ENCODE peak calls at places on chromosome 7, in ten cellular contexts. One of them, this sample, is unnamed.

GRCh38 chr7:33336820-33337219 is 207.5 kb downstream of the BBS9 start:
- DNase-seq in spleen: no peak
- DNase-seq in heart left ventricle: no peak
- DNase-seq in body of pancreas: no peak
- DNase-seq in stomach: no peak
- DNase-seq in ovary: no peak
- DNase-seq in A549: no peak
- DNase-seq in transverse colon: no peak
- DNase-seq in adrenal gland: no peak
- DNase-seq in H54: no peak
- DNase-seq in this sample: no peak

GRCh38 chr7:139515266-139515665 is 8.2 kb upstream of the CLEC2L start:
- DNase-seq in H54: no peak
- DNase-seq in A549: no peak
- DNase-seq in body of pancreas: no peak
- DNase-seq in stomach: no peak
- DNase-seq in ovary: no peak
- DNase-seq in heart left ventricle: no peak
- DNase-seq in transverse colon: no peak
- DNase-seq in spleen: no peak
- DNase-seq in adrenal gland: no peak
- DNase-seq in this sample: no peak

GRCh38 chr7:140200102-140200989 is 23.6 kb upstream of the KDM7A start:
- DNase-seq in heart left ventricle: peak; percentile 33
- DNase-seq in A549: peak; percentile 86
- DNase-seq in stomach: peak; percentile 77
- DNase-seq in spleen: no peak
- DNase-seq in H54: no peak
- DNase-seq in ovary: no peak
- DNase-seq in transverse colon: peak; percentile 57
- DNase-seq in adrenal gland: no peak
- DNase-seq in body of pancreas: peak; percentile 33
- DNase-seq in this sample: no peak

GRCh38 chr7:139669106-139670061 is 108.4 kb downstream of the HIPK2 start:
- DNase-seq in A549: no peak
- DNase-seq in heart left ventricle: no peak
- DNase-seq in spleen: no peak
- DNase-seq in adrenal gland: no peak
- DNase-seq in H54: no peak
- DNase-seq in stomach: no peak
- DNase-seq in transverse colon: no peak
- DNase-seq in ovary: no peak
- DNase-seq in body of pancreas: no peak
- DNase-seq in this sample: no peak

GRCh38 chr7:101410743-101411476 is 48.2 kb downstream of the COL26A1 start:
- DNase-seq in spleen: no peak
- DNase-seq in adrenal gland: peak; percentile 36
- DNase-seq in ovary: no peak
- DNase-seq in transverse colon: peak; percentile 19
- DNase-seq in body of pancreas: peak; percentile 41
- DNase-seq in heart left ventricle: no peak
- DNase-seq in stomach: peak; percentile 41
- DNase-seq in H54: no peak
- DNase-seq in A549: peak; percentile 61
- DNase-seq in this sample: peak; percentile 40

GRCh38 chr7:91776166-91776565 is 104.3 kb downstream of the MTERF1 start:
- DNase-seq in stomach: no peak
- DNase-seq in A549: no peak
- DNase-seq in transverse colon: no peak
- DNase-seq in H54: no peak
- DNase-seq in spleen: no peak
- DNase-seq in heart left ventricle: no peak
- DNase-seq in body of pancreas: no peak
- DNase-seq in adrenal gland: no peak
- DNase-seq in ovary: no peak
- DNase-seq in this sample: no peak

GRCh38 chr7:75951506-75951905 is 36.6 kb downstream of the POR start:
- DNase-seq in H54: no peak
- DNase-seq in stomach: no peak
- DNase-seq in ovary: no peak
- DNase-seq in A549: no peak
- DNase-seq in body of pancreas: no peak
- DNase-seq in transverse colon: no peak
- DNase-seq in heart left ventricle: peak; percentile 57
- DNase-seq in adrenal gland: no peak
- DNase-seq in spleen: peak; percentile 83
- DNase-seq in this sample: no peak

GRCh38 chr7:150379590-150380379 is 655 bp downstream of the ZNF775 start:
- DNase-seq in body of pancreas: no peak
- DNase-seq in transverse colon: no peak
- DNase-seq in A549: peak; percentile 48
- DNase-seq in ovary: peak; percentile 56
- DNase-seq in adrenal gland: no peak
- DNase-seq in heart left ventricle: no peak
- DNase-seq in H54: peak; percentile 48
- DNase-seq in spleen: no peak
- DNase-seq in stomach: no peak
- DNase-seq in this sample: peak; percentile 59

GRCh38 chr7:69599211-69599878 is 1.1 kb downstream of the AUTS2 start:
- DNase-seq in transverse colon: no peak
- DNase-seq in stomach: no peak
- DNase-seq in A549: peak; percentile 20
- DNase-seq in ovary: peak; percentile 56
- DNase-seq in adrenal gland: peak; percentile 36
- DNase-seq in spleen: peak; percentile 79
- DNase-seq in body of pancreas: no peak
- DNase-seq in H54: peak; percentile 50
- DNase-seq in heart left ventricle: peak; percentile 26
- DNase-seq in this sample: no peak

GRCh38 chr7:4266270-4267040 is 415.6 kb upstream of the FOXK1 start:
- DNase-seq in heart left ventricle: no peak
- DNase-seq in adrenal gland: no peak
- DNase-seq in spleen: peak; percentile 58
- DNase-seq in transverse colon: no peak
- DNase-seq in H54: no peak
- DNase-seq in stomach: no peak
- DNase-seq in body of pancreas: no peak
- DNase-seq in A549: no peak
- DNase-seq in ovary: no peak
- DNase-seq in this sample: no peak

GRCh38 chr7:92072708-92073107 is 61.6 kb downstream of the CYP51A1 start:
- DNase-seq in A549: no peak
- DNase-seq in body of pancreas: no peak
- DNase-seq in adrenal gland: no peak
- DNase-seq in H54: no peak
- DNase-seq in stomach: no peak
- DNase-seq in heart left ventricle: no peak
- DNase-seq in spleen: no peak
- DNase-seq in transverse colon: no peak
- DNase-seq in ovary: no peak
- DNase-seq in this sample: no peak

GRCh38 chr7:121433775-121434174 is 37.7 kb upstream of the FAM3C start:
- DNase-seq in adrenal gland: no peak
- DNase-seq in heart left ventricle: no peak
- DNase-seq in spleen: no peak
- DNase-seq in A549: no peak
- DNase-seq in ovary: no peak
- DNase-seq in stomach: no peak
- DNase-seq in transverse colon: no peak
- DNase-seq in body of pancreas: no peak
- DNase-seq in H54: no peak
- DNase-seq in this sample: no peak

GRCh38 chr7:66740302-66740979 is at the start of gene RABGEF1:
- DNase-seq in body of pancreas: peak; percentile 97
- DNase-seq in spleen: peak; percentile 99
- DNase-seq in A549: peak; percentile 94
- DNase-seq in heart left ventricle: peak; percentile 99
- DNase-seq in stomach: peak; percentile 99
- DNase-seq in transverse colon: peak; percentile 99
- DNase-seq in H54: peak; percentile 89
- DNase-seq in ovary: peak; percentile 99
- DNase-seq in adrenal gland: peak; percentile 98
- DNase-seq in this sample: peak; percentile 99
- TF ChIP-seq POLR2A in body of pancreas: peak; percentile 95
- TF ChIP-seq POLR2A in spleen: peak; percentile 43
- TF ChIP-seq POLR2A in A549: peak; percentile 73
- TF ChIP-seq POLR2A in heart left ventricle: peak; percentile 41
- TF ChIP-seq POLR2A in stomach: peak; percentile 94
- TF ChIP-seq POLR2A in transverse colon: peak; percentile 97
- TF ChIP-seq POLR2A in H54: peak; percentile 88
- TF ChIP-seq POLR2A in ovary: peak; percentile 95
- TF ChIP-seq POLR2A in adrenal gland: peak; percentile 98
- TF ChIP-seq POLR2A in this sample: peak; percentile 92

DNA sequence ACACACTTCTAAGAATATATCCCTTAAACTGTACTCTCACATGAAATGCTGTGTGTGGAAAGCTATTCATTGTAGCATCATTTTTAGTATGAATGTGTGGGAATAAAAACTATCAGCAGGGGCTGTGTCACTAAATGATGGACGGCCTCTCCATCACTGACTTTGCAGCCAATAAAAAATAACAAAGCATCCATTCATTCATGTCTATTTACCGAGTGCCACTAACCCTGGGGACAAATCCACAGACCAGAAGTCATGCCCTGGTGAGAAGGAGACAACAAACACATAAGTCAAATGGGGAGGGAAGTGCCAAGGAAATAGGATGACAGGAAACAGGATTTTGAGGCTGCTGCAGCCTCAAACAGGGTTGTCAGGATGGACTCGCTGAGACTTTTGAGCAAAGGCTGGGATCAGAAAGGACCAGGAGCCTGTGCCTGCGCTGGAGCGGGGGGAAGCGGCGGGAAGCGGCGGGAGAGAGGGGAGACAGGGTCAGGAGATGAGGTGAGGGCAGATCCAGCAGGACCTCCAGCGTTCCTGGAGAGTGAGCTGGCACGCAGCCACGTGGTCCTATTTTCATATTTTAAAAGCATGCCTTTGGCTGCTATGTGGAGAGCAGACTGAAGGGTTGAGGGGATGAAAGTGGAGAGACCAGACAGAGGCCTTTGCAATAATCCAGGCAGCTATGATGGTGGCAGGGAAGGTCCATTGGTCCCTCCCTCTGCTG is 2.2 kb upstream of the NOM1 start:
- DNase-seq in body of pancreas: no peak
- DNase-seq in stomach: no peak
- DNase-seq in transverse colon: no peak
- DNase-seq in adrenal gland: no peak
- DNase-seq in A549: no peak
- DNase-seq in spleen: no peak
- DNase-seq in H54: no peak
- DNase-seq in ovary: no peak
- DNase-seq in heart left ventricle: no peak
- DNase-seq in this sample: no peak
- TF ChIP-seq POLR2A in body of pancreas: no peak
- TF ChIP-seq POLR2A in stomach: no peak
- TF ChIP-seq POLR2A in transverse colon: no peak
- TF ChIP-seq POLR2A in adrenal gland: no peak
- TF ChIP-seq POLR2A in A549: no peak
- TF ChIP-seq POLR2A in spleen: no peak
- TF ChIP-seq POLR2A in H54: no peak
- TF ChIP-seq POLR2A in ovary: no peak
- TF ChIP-seq POLR2A in heart left ventricle: no peak
- TF ChIP-seq POLR2A in this sample: no peak

GRCh38 chr7:116561697-116562483 is 37.1 kb downstream of the CAV1 start:
- DNase-seq in adrenal gland: no peak
- DNase-seq in H54: no peak
- DNase-seq in body of pancreas: no peak
- DNase-seq in A549: no peak
- DNase-seq in transverse colon: no peak
- DNase-seq in heart left ventricle: no peak
- DNase-seq in stomach: no peak
- DNase-seq in spleen: no peak
- DNase-seq in ovary: no peak
- DNase-seq in this sample: no peak
- TF ChIP-seq POLR2A in adrenal gland: no peak
- TF ChIP-seq POLR2A in H54: no peak
- TF ChIP-seq POLR2A in body of pancreas: no peak
- TF ChIP-seq POLR2A in A549: no peak
- TF ChIP-seq POLR2A in transverse colon: no peak
- TF ChIP-seq POLR2A in heart left ventricle: no peak
- TF ChIP-seq POLR2A in stomach: no peak
- TF ChIP-seq POLR2A in spleen: no peak
- TF ChIP-seq POLR2A in ovary: no peak
- TF ChIP-seq POLR2A in this sample: no peak

GRCh38 chr7:74289660-74290589 is 718 bp downstream of the CLIP2 start:
- DNase-seq in body of pancreas: peak; percentile 57
- DNase-seq in transverse colon: peak; percentile 66
- DNase-seq in spleen: peak; percentile 88
- DNase-seq in adrenal gland: no peak
- DNase-seq in stomach: peak; percentile 50
- DNase-seq in H54: peak; percentile 71
- DNase-seq in heart left ventricle: peak; percentile 52
- DNase-seq in ovary: peak; percentile 64
- DNase-seq in A549: no peak
- DNase-seq in this sample: peak; percentile 28

GRCh38 chr7:74290590-74290950 is 1.4 kb downstream of the CLIP2 start:
- DNase-seq in transverse colon: peak; percentile 38
- DNase-seq in stomach: no peak
- DNase-seq in ovary: no peak
- DNase-seq in adrenal gland: no peak
- DNase-seq in heart left ventricle: no peak
- DNase-seq in H54: no peak
- DNase-seq in body of pancreas: no peak
- DNase-seq in A549: no peak
- DNase-seq in spleen: no peak
- DNase-seq in this sample: no peak

GRCh38 chr7:74287303-74288033 is 1.7 kb upstream of the CLIP2 start:
- DNase-seq in H54: no peak
- DNase-seq in ovary: no peak
- DNase-seq in stomach: no peak
- DNase-seq in heart left ventricle: no peak
- DNase-seq in adrenal gland: no peak
- DNase-seq in spleen: no peak
- DNase-seq in body of pancreas: no peak
- DNase-seq in A549: no peak
- DNase-seq in transverse colon: peak; percentile 77
- DNase-seq in this sample: no peak

GRCh38 chr7:74288034-74288881 is 949 bp upstream of the CLIP2 start:
- DNase-seq in stomach: no peak
- DNase-seq in H54: no peak
- DNase-seq in adrenal gland: no peak
- DNase-seq in ovary: no peak
- DNase-seq in body of pancreas: no peak
- DNase-seq in heart left ventricle: no peak
- DNase-seq in transverse colon: no peak
- DNase-seq in A549: no peak
- DNase-seq in spleen: no peak
- DNase-seq in this sample: peak; percentile 60

DNA sequence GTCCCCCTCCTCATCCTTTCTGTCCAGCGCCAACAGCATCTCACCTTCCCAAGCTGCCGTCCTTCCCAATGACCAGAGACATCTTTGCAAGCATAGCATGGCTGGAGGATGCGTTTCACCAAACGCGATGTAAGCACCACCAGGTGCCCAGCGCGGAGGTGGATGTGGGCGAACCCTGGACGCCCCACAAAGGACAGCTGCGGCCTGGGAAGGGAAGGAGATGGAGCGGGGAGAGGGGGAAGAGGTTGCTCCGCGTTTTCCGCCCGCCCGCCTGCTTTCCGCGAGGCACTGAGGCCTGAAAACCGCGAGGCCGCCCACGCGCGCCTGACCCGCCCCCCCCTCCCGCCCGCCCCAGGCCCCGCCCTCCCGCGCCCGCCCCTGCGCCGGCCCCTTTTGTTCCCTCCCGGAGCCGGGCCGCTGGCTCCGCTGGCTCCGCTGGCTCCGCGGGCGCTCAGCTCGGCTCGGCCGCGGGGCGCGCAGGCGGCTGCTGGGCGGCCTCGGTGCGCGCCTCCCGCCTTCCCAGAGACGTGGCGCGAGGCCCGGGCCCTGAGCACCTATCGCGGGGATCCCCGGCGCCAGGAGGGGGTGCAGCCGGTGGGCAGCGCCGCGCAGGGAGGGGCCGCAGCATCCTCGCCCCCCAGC is at the start of gene CLIP2:
- DNase-seq in heart left ventricle: peak; percentile 87
- DNase-seq in adrenal gland: peak; percentile 82
- DNase-seq in transverse colon: peak; percentile 84
- DNase-seq in ovary: peak; percentile 89
- DNase-seq in stomach: peak; percentile 84
- DNase-seq in body of pancreas: peak; percentile 84
- DNase-seq in spleen: peak; percentile 92
- DNase-seq in H54: peak; percentile 79
- DNase-seq in A549: peak; percentile 64
- DNase-seq in this sample: peak; percentile 83
- TF ChIP-seq POLR2A in heart left ventricle: no peak
- TF ChIP-seq POLR2A in adrenal gland: peak; percentile 74
- TF ChIP-seq POLR2A in transverse colon: peak; percentile 8
- TF ChIP-seq POLR2A in ovary: peak; percentile 46
- TF ChIP-seq POLR2A in stomach: no peak
- TF ChIP-seq POLR2A in body of pancreas: peak; percentile 21
- TF ChIP-seq POLR2A in spleen: no peak
- TF ChIP-seq POLR2A in H54: peak; percentile 86
- TF ChIP-seq POLR2A in A549: peak; percentile 71
- TF ChIP-seq POLR2A in this sample: no peak

This sample was measured in erythroblast.